ENCODE peak calls at places on chromosome 4, in six cellular contexts. One of them, this sample, is unnamed.

GRCh38 chr4:158496030-158496741 is 25.5 kb upstream of the RXFP1 start:
- DNase-seq in neural crest cell: peak; percentile 32
- DNase-seq in B cell: no peak
- DNase-seq in transverse colon: peak; percentile 43
- DNase-seq in PC-9: no peak
- DNase-seq in heart right ventricle: peak; percentile 21
- DNase-seq in this sample: no peak

GRCh38 chr4:40718571-40718970 is 31.2 kb upstream of the NSUN7 start:
- DNase-seq in neural crest cell: no peak
- DNase-seq in B cell: no peak
- DNase-seq in transverse colon: peak; percentile 82
- DNase-seq in PC-9: peak; percentile 71
- DNase-seq in heart right ventricle: no peak
- DNase-seq in this sample: no peak

GRCh38 chr4:188960411-188961093 is 821.3 kb downstream of the TRIML1 start:
- DNase-seq in neural crest cell: no peak
- DNase-seq in B cell: no peak
- DNase-seq in transverse colon: no peak
- DNase-seq in PC-9: no peak
- DNase-seq in heart right ventricle: no peak
- DNase-seq in this sample: no peak

GRCh38 chr4:23855912-23856605 is 33.8 kb downstream of the PPARGC1A start:
- DNase-seq in neural crest cell: no peak
- DNase-seq in B cell: no peak
- DNase-seq in transverse colon: no peak
- DNase-seq in PC-9: no peak
- DNase-seq in heart right ventricle: no peak
- DNase-seq in this sample: no peak

GRCh38 chr4:142406917-142407501 is 439.1 kb downstream of the INPP4B start:
- DNase-seq in neural crest cell: no peak
- DNase-seq in B cell: no peak
- DNase-seq in transverse colon: no peak
- DNase-seq in PC-9: no peak
- DNase-seq in heart right ventricle: no peak
- DNase-seq in this sample: no peak

GRCh38 chr4:96598465-96598864 is 758.6 kb downstream of the PDHA2 start:
- DNase-seq in neural crest cell: no peak
- DNase-seq in B cell: no peak
- DNase-seq in transverse colon: no peak
- DNase-seq in PC-9: no peak
- DNase-seq in heart right ventricle: peak; percentile 13
- DNase-seq in this sample: no peak

GRCh38 chr4:1167244-1167949 is 5.0 kb downstream of the SPON2 start:
- DNase-seq in neural crest cell: peak; percentile 72
- DNase-seq in B cell: peak; percentile 86
- DNase-seq in transverse colon: peak; percentile 92
- DNase-seq in PC-9: peak; percentile 64
- DNase-seq in heart right ventricle: peak; percentile 83
- DNase-seq in this sample: peak; percentile 91

GRCh38 chr4:100049872-100050271 is 99.8 kb upstream of the H2AZ1 start:
- DNase-seq in neural crest cell: no peak
- DNase-seq in B cell: no peak
- DNase-seq in transverse colon: no peak
- DNase-seq in PC-9: peak; percentile 45
- DNase-seq in heart right ventricle: no peak
- DNase-seq in this sample: no peak

GRCh38 chr4:84394386-84394785 is 104.7 kb downstream of the NKX6-1 start:
- DNase-seq in neural crest cell: no peak
- DNase-seq in B cell: no peak
- DNase-seq in transverse colon: no peak
- DNase-seq in PC-9: no peak
- DNase-seq in heart right ventricle: no peak
- DNase-seq in this sample: no peak

GRCh38 chr4:74570095-74570494 is 125.2 kb downstream of the AREG start:
- DNase-seq in neural crest cell: no peak
- DNase-seq in B cell: no peak
- DNase-seq in transverse colon: no peak
- DNase-seq in PC-9: no peak
- DNase-seq in heart right ventricle: no peak
- DNase-seq in this sample: no peak

GRCh38 chr4:16516796-16517413 is 290.6 kb upstream of the TAPT1 start:
- DNase-seq in neural crest cell: no peak
- DNase-seq in B cell: no peak
- DNase-seq in transverse colon: no peak
- DNase-seq in PC-9: no peak
- DNase-seq in heart right ventricle: no peak
- DNase-seq in this sample: no peak

GRCh38 chr4:126479709-126480108 is 1153.0 kb upstream of the INTU start:
- DNase-seq in neural crest cell: no peak
- DNase-seq in B cell: no peak
- DNase-seq in transverse colon: no peak
- DNase-seq in PC-9: no peak
- DNase-seq in heart right ventricle: no peak
- DNase-seq in this sample: no peak

GRCh38 chr4:169756971-169757574 is 671 bp downstream of the HPF1 start:
- DNase-seq in neural crest cell: no peak
- DNase-seq in B cell: no peak
- DNase-seq in transverse colon: no peak
- DNase-seq in PC-9: no peak
- DNase-seq in heart right ventricle: no peak
- DNase-seq in this sample: no peak

GRCh38 chr4:85829276-85830051 is 354.5 kb downstream of the ARHGAP24 start:
- DNase-seq in neural crest cell: no peak
- DNase-seq in B cell: no peak
- DNase-seq in transverse colon: no peak
- DNase-seq in PC-9: no peak
- DNase-seq in heart right ventricle: no peak
- DNase-seq in this sample: no peak

GRCh38 chr4:163271555-163272127 is 60.8 kb downstream of the NPY1R start:
- DNase-seq in neural crest cell: no peak
- DNase-seq in B cell: no peak
- DNase-seq in transverse colon: no peak
- DNase-seq in PC-9: no peak
- DNase-seq in heart right ventricle: no peak
- DNase-seq in this sample: no peak

GRCh38 chr4:67106846-67107467 is 438.3 kb downstream of the CENPC start:
- DNase-seq in neural crest cell: no peak
- DNase-seq in B cell: no peak
- DNase-seq in transverse colon: no peak
- DNase-seq in PC-9: no peak
- DNase-seq in heart right ventricle: no peak
- DNase-seq in this sample: no peak

DNA sequence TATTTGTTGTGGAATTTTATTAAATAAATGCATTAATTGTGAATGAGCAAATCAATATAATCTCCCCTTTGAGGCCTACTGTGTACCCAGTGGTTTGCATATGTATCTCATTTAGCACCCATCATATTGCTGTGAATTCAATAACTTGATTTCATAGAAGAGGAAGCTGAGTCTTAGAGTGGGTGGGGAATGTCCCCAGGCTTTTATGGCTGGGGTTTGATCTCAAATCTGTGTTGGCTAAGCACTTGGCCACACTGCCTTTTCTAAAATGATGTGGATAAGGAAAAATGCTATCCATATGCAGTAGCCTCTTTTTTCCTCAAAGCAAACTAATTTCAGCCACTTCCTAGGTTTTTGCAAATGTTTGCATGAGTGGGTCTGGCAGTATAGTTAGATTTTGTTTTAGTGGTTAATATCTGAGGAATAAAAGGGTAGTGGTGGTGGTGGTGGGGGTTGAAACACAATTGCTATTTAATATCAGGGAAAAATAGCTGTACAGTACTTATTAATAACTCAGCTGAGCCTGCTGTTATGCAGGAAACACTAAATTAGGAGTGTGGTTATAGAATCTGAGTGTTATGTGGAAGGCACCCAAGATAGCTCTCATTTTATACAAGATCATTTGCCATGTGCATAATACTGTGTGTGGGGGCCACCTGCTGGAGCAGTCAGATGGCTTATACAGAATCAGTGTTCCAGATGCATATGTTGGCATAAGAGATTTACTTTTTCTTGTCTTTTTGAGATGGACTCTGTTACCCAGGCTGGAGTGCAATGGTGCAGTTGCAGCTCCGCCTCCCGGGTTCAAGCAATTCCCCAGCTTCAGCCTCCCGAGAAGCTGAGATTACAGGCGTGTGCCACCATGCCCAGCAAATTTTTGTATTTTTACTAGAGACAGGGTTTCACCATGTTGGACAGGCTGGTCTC is 108.0 kb downstream of the TMEM131L start:
- DNase-seq in neural crest cell: no peak
- DNase-seq in B cell: peak; percentile 36
- DNase-seq in transverse colon: peak; percentile 69
- DNase-seq in PC-9: peak; percentile 57
- DNase-seq in heart right ventricle: peak; percentile 54
- DNase-seq in this sample: no peak
- TF ChIP-seq CTCF in neural crest cell: peak; percentile 63
- TF ChIP-seq CTCF in B cell: peak; percentile 65
- TF ChIP-seq CTCF in transverse colon: peak; percentile 52
- TF ChIP-seq CTCF in PC-9: peak; percentile 67
- TF ChIP-seq CTCF in heart right ventricle: peak; percentile 80
- TF ChIP-seq CTCF in this sample: peak; percentile 9

GRCh38 chr4:53593765-53594164 is 2.5 kb upstream of the LNX1 start:
- DNase-seq in neural crest cell: no peak
- DNase-seq in B cell: no peak
- DNase-seq in transverse colon: no peak
- DNase-seq in PC-9: no peak
- DNase-seq in heart right ventricle: no peak
- DNase-seq in this sample: no peak
- TF ChIP-seq CTCF in neural crest cell: no peak
- TF ChIP-seq CTCF in B cell: no peak
- TF ChIP-seq CTCF in transverse colon: no peak
- TF ChIP-seq CTCF in PC-9: no peak
- TF ChIP-seq CTCF in heart right ventricle: no peak
- TF ChIP-seq CTCF in this sample: no peak

GRCh38 chr4:8473198-8473919 is 32.8 kb downstream of the TRMT44 start:
- DNase-seq in neural crest cell: no peak
- DNase-seq in B cell: no peak
- DNase-seq in transverse colon: no peak
- DNase-seq in PC-9: no peak
- DNase-seq in heart right ventricle: no peak
- DNase-seq in this sample: no peak
- TF ChIP-seq CTCF in neural crest cell: no peak
- TF ChIP-seq CTCF in B cell: no peak
- TF ChIP-seq CTCF in transverse colon: no peak
- TF ChIP-seq CTCF in PC-9: no peak
- TF ChIP-seq CTCF in heart right ventricle: no peak
- TF ChIP-seq CTCF in this sample: no peak

DNA sequence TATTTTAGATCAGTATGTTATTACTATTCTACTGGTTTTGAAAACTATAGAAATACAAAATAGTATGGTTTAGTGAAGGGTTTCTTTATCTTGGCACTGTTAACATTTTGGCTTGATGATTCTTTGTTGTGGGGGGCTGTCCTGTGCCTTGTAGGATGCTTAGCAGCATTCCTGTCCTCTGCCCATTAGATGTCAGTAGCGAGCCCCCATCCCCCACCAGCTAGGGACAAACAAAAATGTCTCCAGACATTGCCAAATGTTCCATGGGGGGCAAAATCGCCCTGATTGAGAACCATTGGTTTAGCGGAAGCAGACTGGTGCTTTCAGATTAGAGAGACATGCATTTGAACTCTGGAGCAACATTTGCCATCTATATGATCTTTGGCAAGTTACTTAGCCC is 23.3 kb downstream of the SPARCL1 start:
- DNase-seq in neural crest cell: no peak
- DNase-seq in B cell: no peak
- DNase-seq in transverse colon: no peak
- DNase-seq in PC-9: no peak
- DNase-seq in heart right ventricle: no peak
- DNase-seq in this sample: no peak
- TF ChIP-seq CTCF in neural crest cell: no peak
- TF ChIP-seq CTCF in B cell: no peak
- TF ChIP-seq CTCF in transverse colon: no peak
- TF ChIP-seq CTCF in PC-9: no peak
- TF ChIP-seq CTCF in heart right ventricle: no peak
- TF ChIP-seq CTCF in this sample: no peak

GRCh38 chr4:133320576-133321170 is 171.6 kb downstream of the PCDH10 start:
- DNase-seq in neural crest cell: peak; percentile 6
- DNase-seq in B cell: no peak
- DNase-seq in transverse colon: no peak
- DNase-seq in PC-9: no peak
- DNase-seq in heart right ventricle: no peak
- DNase-seq in this sample: no peak
- TF ChIP-seq CTCF in neural crest cell: peak; percentile 79
- TF ChIP-seq CTCF in B cell: peak; percentile 35
- TF ChIP-seq CTCF in transverse colon: peak; percentile 42
- TF ChIP-seq CTCF in PC-9: peak; percentile 64
- TF ChIP-seq CTCF in heart right ventricle: peak; percentile 45
- TF ChIP-seq CTCF in this sample: peak; percentile 11

DNA sequence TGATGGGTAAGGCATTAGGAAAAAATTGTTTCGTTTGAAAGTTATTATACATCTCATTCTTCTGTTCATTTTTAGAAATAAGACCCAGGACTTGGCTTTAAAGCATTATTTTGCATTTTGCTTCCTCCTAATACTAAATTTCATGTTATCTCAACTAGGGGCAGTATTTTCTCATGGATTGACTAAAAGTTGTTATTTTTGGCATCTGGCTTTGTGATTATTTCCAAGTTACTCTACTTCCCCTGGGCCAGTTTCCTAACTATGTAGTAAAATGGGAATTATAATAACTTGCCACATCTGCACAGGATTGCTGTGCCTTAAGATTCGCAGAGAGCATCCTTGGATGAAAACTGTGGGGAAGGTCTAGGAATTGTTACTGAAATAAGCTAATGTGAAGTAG is 3.0 kb downstream of the RBPJ start:
- DNase-seq in neural crest cell: no peak
- DNase-seq in B cell: no peak
- DNase-seq in transverse colon: no peak
- DNase-seq in PC-9: no peak
- DNase-seq in heart right ventricle: no peak
- DNase-seq in this sample: no peak
- TF ChIP-seq CTCF in neural crest cell: peak; percentile 17
- TF ChIP-seq CTCF in B cell: no peak
- TF ChIP-seq CTCF in transverse colon: no peak
- TF ChIP-seq CTCF in PC-9: no peak
- TF ChIP-seq CTCF in heart right ventricle: peak; percentile 33
- TF ChIP-seq CTCF in this sample: no peak

DNA sequence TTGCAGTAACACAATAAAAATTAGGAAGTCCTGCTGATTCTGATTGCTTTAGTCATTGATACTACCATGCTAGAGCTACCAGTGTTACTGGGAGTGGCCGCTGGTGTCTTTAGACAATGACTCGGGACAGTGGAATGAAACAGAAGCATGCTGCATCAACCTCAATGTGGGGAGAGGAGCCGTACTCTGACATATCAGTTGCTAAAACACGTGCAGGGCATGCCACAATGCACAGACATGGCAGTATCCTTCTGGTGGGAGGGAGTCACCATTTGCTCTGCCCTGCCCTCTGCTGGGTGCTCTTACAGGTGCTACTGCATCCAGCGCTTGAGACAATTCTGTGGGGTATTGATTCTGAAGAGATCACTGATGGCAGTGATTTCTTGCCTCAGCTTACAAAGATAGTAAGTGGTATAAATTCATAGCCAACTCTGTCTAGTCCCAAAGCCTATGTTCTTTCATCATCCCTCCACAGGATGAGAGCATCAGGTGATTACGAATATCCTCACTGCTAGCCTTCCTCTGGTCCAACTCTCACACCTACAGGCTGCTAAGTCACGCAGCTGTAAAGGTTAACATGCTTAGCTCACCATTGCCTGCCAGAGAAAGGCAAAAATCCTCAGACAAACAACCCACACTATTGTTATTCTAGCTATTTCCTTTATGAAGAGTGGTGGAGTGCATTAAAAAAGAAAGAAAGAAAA is 43.7 kb downstream of the NSG1 start:
- DNase-seq in neural crest cell: peak; percentile 59
- DNase-seq in B cell: no peak
- DNase-seq in transverse colon: no peak
- DNase-seq in PC-9: peak; percentile 49
- DNase-seq in heart right ventricle: no peak
- DNase-seq in this sample: no peak
- TF ChIP-seq CTCF in neural crest cell: peak; percentile 75
- TF ChIP-seq CTCF in B cell: peak; percentile 57
- TF ChIP-seq CTCF in transverse colon: peak; percentile 35
- TF ChIP-seq CTCF in PC-9: peak; percentile 61
- TF ChIP-seq CTCF in heart right ventricle: peak; percentile 49
- TF ChIP-seq CTCF in this sample: peak; percentile 30